ENCODE peak calls at places on chromosome 21, in eight cellular contexts. F is NCI-H510A; T is neuronal stem cell; Z is skeletal muscle cell; E is astrocyte of the cerebellum; B is Caki2; Q is CD4-positive, CD25-positive, alpha-beta regulatory T cell; N is DMS153. V is an unnamed sample.

GRCh38 chr21:38037416-38037815 is 121.2 kb upstream of the KCNJ6 start:
- DNase-seq in Q (no peak), T (no peak), F (no peak), N (no peak), B (no peak), E (no peak), Z (peak; percentile 11), V (no peak)

GRCh38 chr21:42448683-42449082 is 45.0 kb downstream of the UBASH3A start:
- DNase-seq in Q (no peak), E (no peak), F (no peak), Z (no peak), T (no peak), B (no peak), N (no peak), V (no peak)

GRCh38 chr21:28207776-28208175 is 784.9 kb downstream of the LTN1 start:
- DNase-seq in T (no peak), N (no peak), B (no peak), E (peak; percentile 70), F (no peak), Q (no peak), Z (no peak), V (no peak)

GRCh38 chr21:44720170-44720569 is 8.8 kb upstream of the TSPEAR start:
- DNase-seq in N (no peak), B (no peak), T (no peak), E (no peak), F (no peak), Z (no peak), Q (no peak), V (no peak)

GRCh38 chr21:28375708-28376385 is 616.8 kb downstream of the LTN1 start:
- DNase-seq in N (no peak), T (no peak), Q (no peak), Z (peak; percentile 80), B (peak; percentile 32), F (no peak), E (peak; percentile 5), V (no peak)

GRCh38 chr21:42981862-42982261 is 7.5 kb downstream of the PKNOX1 start:
- DNase-seq in F (no peak), B (no peak), T (no peak), Q (no peak), Z (no peak), N (no peak), E (no peak), V (no peak)

GRCh38 chr21:14270631-14271030 is 54.7 kb downstream of the RBM11 start:
- DNase-seq in Q (no peak), N (no peak), E (no peak), T (no peak), F (no peak), Z (no peak), B (no peak), V (no peak)

GRCh38 chr21:44613386-44614155 is 1.7 kb downstream of the KRTAP10-8 start:
- DNase-seq in F (no peak), Z (no peak), B (no peak), T (no peak), E (no peak), N (no peak), Q (no peak), V (no peak)

GRCh38 chr21:38875694-38876492 is 70.2 kb downstream of the ETS2 start:
- DNase-seq in B (no peak), Q (no peak), F (no peak), E (no peak), T (no peak), Z (no peak), N (no peak), V (no peak)

GRCh38 chr21:45381865-45382697 is 22.9 kb upstream of the COL18A1 start:
- DNase-seq in B (no peak), N (no peak), Q (no peak), F (no peak), E (no peak), Z (no peak), T (no peak), V (no peak)

GRCh38 chr21:36491191-36491916 is 11.4 kb upstream of the CLDN14 start:
- DNase-seq in Z (peak; percentile 6), F (no peak), Q (no peak), E (peak; percentile 71), B (no peak), T (peak; percentile 18), N (peak; percentile 50), V (no peak)